ENCODE peak calls at places on chromosomes 5 and 9, in four cellular contexts. J is dorsolateral prefrontal cortex, H is neural progenitor cell, I is upper lobe of left lung. Y is an unnamed sample.

GRCh38 chr5:113427871-113428574 is 6.8 kb downstream of the TSSK1B start:
- DNase-seq in J (no peak), H (no peak), I (no peak), Y (peak; percentile 43)

GRCh38 chr5:178297751-178298150 is 65.1 kb upstream of the PHYKPL start:
- DNase-seq in J (no peak), H (no peak), I (no peak), Y (no peak)

GRCh38 chr9:82540175-82540574 is 522.8 kb downstream of the RASEF start:
- DNase-seq in J (no peak), H (no peak), I (peak; percentile 44), Y (no peak)

GRCh38 chr5:170755679-170756456 is 27.7 kb upstream of the GABRP start:
- DNase-seq in J (no peak), H (no peak), I (peak; percentile 94), Y (peak; percentile 76)

GRCh38 chr5:37665272-37665671 is 174.6 kb downstream of the GDNF start:
- DNase-seq in J (no peak), H (no peak), I (no peak), Y (no peak)

GRCh38 chr5:179820483-179821297 is at the start of gene SQSTM1:
- DNase-seq in J (peak; percentile 84), H (peak; percentile 92), I (peak; percentile 85), Y (peak; percentile 74)

GRCh38 chr5:68795190-68795589 is 298.6 kb upstream of the SLC30A5 start:
- DNase-seq in J (no peak), H (no peak), I (no peak), Y (no peak)

GRCh38 chr9:130333041-130334040 is 67.8 kb downstream of the HMCN2 start:
- DNase-seq in J (no peak), H (no peak), I (no peak), Y (no peak)

GRCh38 chr9:129230302-129230701 is 52.2 kb upstream of the IER5L start:
- DNase-seq in J (no peak), H (no peak), I (no peak), Y (no peak)

GRCh38 chr9:36204906-36205547 is 14.3 kb downstream of the CLTA start:
- DNase-seq in J (no peak), H (peak; percentile 35), I (no peak), Y (no peak)

GRCh38 chr9:105007143-105007542 is 79.2 kb upstream of the ABCA1 start:
- DNase-seq in J (no peak), H (no peak), I (peak; percentile 77), Y (no peak)

GRCh38 chr5:43041131-43041668 is 1.1 kb upstream of the ANXA2R start:
- DNase-seq in J (no peak), H (peak; percentile 16), I (peak; percentile 49), Y (no peak)

GRCh38 chr9:116899337-116900006 is 212.4 kb downstream of the TRIM32 start:
- DNase-seq in J (no peak), H (no peak), I (no peak), Y (no peak)

GRCh38 chr9:137757139-137757538 is 120.4 kb upstream of the CACNA1B start:
- DNase-seq in J (no peak), H (no peak), I (no peak), Y (peak; percentile 39)
- H3K27ac ChIP-seq in J (no peak overlapping the region), H (no peak overlapping the region), I (no peak overlapping the region), Y (no peak overlapping the region)

DNA sequence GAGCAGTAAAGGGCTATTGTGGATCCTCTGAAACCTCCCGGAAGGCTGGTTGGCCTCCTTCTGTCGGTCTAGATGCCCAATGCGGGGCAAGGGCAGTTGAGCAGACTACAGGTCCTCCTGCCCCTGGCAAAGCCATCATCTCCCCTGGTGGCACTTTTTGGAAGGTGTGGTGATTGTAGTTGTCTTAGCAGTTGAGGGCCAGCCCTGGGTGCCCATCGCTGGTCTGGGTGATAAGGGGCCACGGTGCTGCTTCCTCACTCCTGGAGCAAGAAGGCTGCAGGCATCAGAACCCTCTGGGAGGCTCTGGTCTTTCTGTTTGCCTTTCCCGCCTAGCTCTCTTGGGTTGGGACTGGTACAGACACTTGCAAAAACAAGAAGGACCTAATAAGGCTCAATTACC is 63.8 kb downstream of the CYSTM1 start:
- DNase-seq in J (no peak), H (no peak), I (no peak), Y (no peak)
- H3K27ac ChIP-seq in J (no peak overlapping the region), H (no peak overlapping the region), I (no peak overlapping the region), Y (no peak overlapping the region)

GRCh38 chr9:22154064-22154463 is 145.0 kb upstream of the CDKN2B start:
- DNase-seq in J (no peak), H (no peak), I (no peak), Y (no peak)
- H3K27ac ChIP-seq in J (no peak overlapping the region), H (no peak overlapping the region), I (no peak overlapping the region), Y (no peak overlapping the region)

GRCh38 chr5:111224561-111224989 is 391 bp downstream of the CAMK4 start:
- DNase-seq in J (no peak), H (no peak), I (no peak), Y (no peak)
- H3K27ac ChIP-seq in J (peak overlapping the region; percentile 75), H (no peak overlapping the region), I (peak overlapping the region; percentile 58), Y (no peak overlapping the region)

GRCh38 chr9:13919386-13919785 is 394.6 kb downstream of the NFIB start:
- DNase-seq in J (no peak), H (no peak), I (no peak), Y (no peak)
- H3K27ac ChIP-seq in J (no peak overlapping the region), H (no peak overlapping the region), I (no peak overlapping the region), Y (no peak overlapping the region)

GRCh38 chr9:94851467-94851866 is 125.0 kb downstream of the AOPEP start:
- DNase-seq in J (no peak), H (no peak), I (no peak), Y (no peak)
- H3K27ac ChIP-seq in J (no peak overlapping the region), H (no peak overlapping the region), I (no peak overlapping the region), Y (no peak overlapping the region)

Y was measured in prostate gland.